ENCODE peak calls at places on chromosomes 13 and 19, in five cellular contexts. O, N, L, F and B are unnamed samples.

GRCh38 chr13:98506343-98507059 is 70.4 kb downstream of the STK24 start:
- DNase-seq in O (peak), F (no peak), L (no peak), N (no peak), B (no peak)

GRCh38 chr19:56091751-56092546 is 29.1 kb downstream of the ZNF787 start:
- DNase-seq in F (no peak), N (no peak), O (no peak), L (no peak), B (no peak)

GRCh38 chr19:16161848-16162247 is 11.5 kb downstream of the CIB3 start:
- DNase-seq in L (no peak), F (no peak), N (no peak), O (no peak), B (no peak)

GRCh38 chr13:63691474-63691873 is 2275.8 kb upstream of the PCDH20 start:
- DNase-seq in O (no peak), L (no peak), F (no peak), N (no peak), B (no peak)

GRCh38 chr13:51420681-51421476 is 32.0 kb downstream of the INTS6 start:
- DNase-seq in L (no peak), F (no peak), N (no peak), O (no peak), B (no peak)

GRCh38 chr13:31172535-31172934 is 10.8 kb upstream of the HSPH1 start:
- DNase-seq in F (no peak), N (no peak), O (peak), L (no peak), B (no peak)

GRCh38 chr19:17109962-17110598 is 34.5 kb downstream of the MYO9B start:
- DNase-seq in O (no peak), L (peak), F (no peak), N (no peak), B (no peak)

GRCh38 chr19:3721131-3721899 is 13.1 kb downstream of the TJP3 start:
- DNase-seq in L (no peak), F (peak), N (peak), O (peak), B (peak)

GRCh38 chr13:21230516-21230915 is 54.1 kb downstream of the MRPL57 start:
- DNase-seq in L (no peak), O (no peak), F (no peak), N (no peak), B (no peak)

GRCh38 chr13:109875746-109876145 is 89.4 kb upstream of the IRS2 start:
- DNase-seq in N (no peak), L (no peak), O (no peak), F (no peak), B (no peak)

GRCh38 chr13:41064493-41064892 is 3.2 kb downstream of the WBP4 start:
- DNase-seq in L (no peak), N (no peak), F (no peak), O (no peak), B (no peak)

GRCh38 chr19:34217952-34218817 is 36.2 kb upstream of the GARRE1 start:
- DNase-seq in L (peak), O (no peak), N (peak), F (no peak), B (no peak)

GRCh38 chr13:48531416-48532145 is 1.3 kb downstream of the RCBTB2 start:
- DNase-seq in O (peak), N (no peak), L (peak), F (no peak), B (no peak)

GRCh38 chr19:31118292-31118925 is 230.8 kb downstream of the TSHZ3 start:
- DNase-seq in N (no peak), L (no peak), F (no peak), O (no peak), B (no peak)

GRCh38 chr19:51803965-51804364 is 9.0 kb downstream of the FPR3 start:
- DNase-seq in F (no peak), L (no peak), O (no peak), N (no peak), B (no peak)

GRCh38 chr19:2394054-2394668 is 33.2 kb downstream of the TIMM13 start:
- DNase-seq in O (peak), N (no peak), L (peak), F (no peak), B (no peak)

GRCh38 chr13:79477968-79478367 is 3.0 kb upstream of the NDFIP2 start:
- DNase-seq in N (no peak), O (no peak), L (no peak), F (no peak), B (no peak)

GRCh38 chr13:20812890-20813289 is 39.1 kb upstream of the EEF1AKMT1 start:
- DNase-seq in L (no peak), F (no peak), N (no peak), O (no peak), B (no peak)

GRCh38 chr19:7292950-7293794 is 1.0 kb downstream of the INSR start:
- DNase-seq in N (no peak), F (no peak), O (peak), L (no peak), B (peak)

GRCh38 chr19:23792784-23793183 is 34.1 kb upstream of the ZNF681 start:
- DNase-seq in F (no peak), L (no peak), N (no peak), O (no peak), B (no peak)

GRCh38 chr13:101292711-101293110 is 123.6 kb downstream of the NALCN start:
- DNase-seq in L (no peak), F (no peak), O (no peak), N (no peak), B (no peak)

GRCh38 chr13:26853272-26853818 is 92.8 kb upstream of the GPR12 start:
- DNase-seq in F (no peak), O (no peak), N (no peak), L (no peak), B (no peak)

GRCh38 chr13:43258771-43259170 is 235.4 kb downstream of the DNAJC15 start:
- DNase-seq in O (no peak), L (no peak), F (no peak), N (no peak), B (no peak)

GRCh38 chr13:49214917-49215376 is 5.2 kb upstream of the MLNR start:
- DNase-seq in F (no peak), N (no peak), L (no peak), O (peak), B (peak)

GRCh38 chr13:39685652-39686051 is 30.2 kb downstream of the COG6 start:
- DNase-seq in N (no peak), F (no peak), O (no peak), L (no peak), B (no peak)

GRCh38 chr13:85543144-85543543 is 256.1 kb downstream of the SLITRK6 start:
- DNase-seq in N (no peak), O (no peak), F (no peak), L (no peak), B (no peak)

GRCh38 chr13:23999411-23999810 is 102.1 kb upstream of the C1QTNF9B start:
- DNase-seq in O (no peak), F (no peak), L (no peak), N (no peak), B (no peak)

GRCh38 chr13:94268661-94269060 is 210.8 kb downstream of the DCT start:
- DNase-seq in F (no peak), N (no peak), O (no peak), L (no peak), B (no peak)

GRCh38 chr13:70623260-70623659 is 515.0 kb upstream of the KLHL1 start:
- DNase-seq in N (peak), O (no peak), F (no peak), L (no peak), B (no peak)

GRCh38 chr19:7370546-7370945 is 21.8 kb downstream of the ARHGEF18 start:
- DNase-seq in O (no peak), F (no peak), N (no peak), L (no peak), B (no peak)

GRCh38 chr19:32599736-32600157 is 18.8 kb downstream of the PDCD5 start:
- DNase-seq in N (peak), O (peak), F (no peak), L (no peak), B (no peak)

GRCh38 chr13:98975822-98976261 is 2.0 kb downstream of the DOCK9 start:
- DNase-seq in L (no peak), F (no peak), O (no peak), N (peak), B (no peak)

GRCh38 chr19:55440411-55441105 is 2.5 kb downstream of the SHISA7 start:
- DNase-seq in N (peak), O (no peak), L (no peak), F (no peak), B (peak)

GRCh38 chr19:55116232-55117062 is 990 bp downstream of the PPP1R12C start:
- DNase-seq in N (peak), L (no peak), F (no peak), O (peak), B (no peak)

GRCh38 chr13:43766766-43767165 is 20.0 kb downstream of the ENOX1 start:
- DNase-seq in L (no peak), N (no peak), O (no peak), F (no peak), B (no peak)

GRCh38 chr19:37511821-37512220 is 5.1 kb downstream of the ZNF793 start:
- DNase-seq in L (no peak), O (no peak), F (no peak), N (no peak), B (no peak)

GRCh38 chr19:37507167-37507464 is 377 bp downstream of the ZNF793 start:
- DNase-seq in O (no peak), L (no peak), N (no peak), F (no peak), B (no peak)

GRCh38 chr19:37506387-37507166 is at the start of gene ZNF793:
- DNase-seq in N (no peak), O (no peak), F (peak), L (no peak), B (peak)

GRCh38 chr19:37511186-37511585 is 4.4 kb downstream of the ZNF793 start:
- DNase-seq in N (no peak), F (no peak), L (no peak), O (no peak), B (no peak)

DNA sequence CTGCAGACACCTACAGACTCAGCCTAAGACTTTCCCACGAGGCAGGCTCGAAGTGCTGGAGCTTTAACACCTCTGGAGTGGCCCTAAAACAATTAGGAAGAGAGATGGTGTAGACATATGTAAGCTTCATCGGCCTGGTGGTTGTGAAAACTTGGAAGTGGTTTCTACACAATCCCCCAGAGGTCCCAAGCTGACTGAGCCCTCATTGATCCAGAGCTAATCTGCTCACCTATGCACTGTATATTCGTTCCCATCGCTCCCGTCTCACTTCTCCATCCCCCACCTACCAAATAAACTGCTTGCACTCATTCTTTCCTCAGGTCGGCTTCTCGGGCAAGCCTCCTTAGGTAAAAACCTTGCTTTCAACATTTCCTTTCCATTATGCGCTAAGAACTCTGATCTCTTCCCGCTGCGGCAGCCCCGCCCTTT is 767 bp upstream of the ZNF793 start:
- DNase-seq in O (no peak), L (no peak), N (no peak), F (no peak), B (peak)
- TF ChIP-seq ATF2 in O (no peak), L (no peak), N (no peak), F (no peak), B (no peak)

GRCh38 chr19:42528354-42529247 is at the start of gene CEACAM1:
- DNase-seq in L (no peak), F (no peak), N (no peak), O (peak), B (no peak)
- TF ChIP-seq ATF2 in L (no peak), F (no peak), N (no peak), O (peak), B (no peak)

DNA sequence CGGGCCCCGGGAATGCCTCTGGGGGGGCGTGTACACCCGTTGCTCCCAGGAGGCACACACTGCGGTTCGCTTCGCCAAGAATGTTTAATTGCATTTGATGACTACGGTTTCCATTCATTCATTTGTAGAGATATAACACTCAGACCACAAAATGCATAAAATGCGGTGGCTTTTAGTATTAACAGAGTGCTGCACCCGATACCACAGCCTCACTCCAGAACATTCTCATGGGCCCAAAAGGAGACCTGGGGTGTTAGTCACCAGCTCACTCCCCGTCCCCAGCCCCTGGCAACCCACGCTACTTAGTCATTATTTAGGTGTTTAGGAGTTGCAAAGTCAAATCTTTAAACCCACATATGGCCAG is 21.8 kb downstream of the HCN2 start:
- DNase-seq in L (no peak), O (no peak), F (no peak), N (no peak), B (no peak)
- TF ChIP-seq ATF2 in L (no peak), O (no peak), F (no peak), N (no peak), B (no peak)

GRCh38 chr13:27953671-27954405 is 15.3 kb downstream of the CDX2 start:
- DNase-seq in F (no peak), O (peak), N (peak), L (no peak), B (peak)
- TF ChIP-seq ATF2 in F (no peak), O (no peak), N (no peak), L (no peak), B (no peak)

DNA sequence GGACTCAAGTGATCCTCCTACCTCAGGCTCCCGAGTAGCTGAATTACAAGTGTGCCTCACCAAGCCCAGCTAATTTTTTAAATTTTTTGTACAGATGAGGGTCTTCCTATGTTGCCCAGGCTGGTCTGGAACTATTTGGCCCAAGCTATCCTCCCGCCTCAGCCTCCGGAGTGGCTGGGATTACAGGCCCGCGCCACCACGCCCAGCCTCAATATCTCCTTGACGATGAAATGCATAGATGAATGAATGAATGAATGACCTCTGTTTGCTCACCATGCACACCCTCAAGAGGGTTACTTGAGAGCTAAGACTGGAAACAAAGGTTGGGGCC is 14.9 kb upstream of the AP1M2 start:
- DNase-seq in F (no peak), O (no peak), L (no peak), N (no peak), B (no peak)
- TF ChIP-seq ATF2 in F (no peak), O (no peak), L (no peak), N (no peak), B (no peak)

GRCh38 chr19:35561436-35561835 is 2.0 kb downstream of the ATP4A start:
- DNase-seq in F (no peak), O (no peak), L (no peak), N (no peak), B (no peak)
- TF ChIP-seq ATF2 in F (no peak), O (no peak), L (no peak), N (no peak), B (no peak)

GRCh38 chr13:28545583-28546333 is 50.8 kb upstream of the FLT1 start:
- DNase-seq in N (no peak), L (no peak), O (no peak), F (no peak), B (no peak)
- TF ChIP-seq ATF2 in N (no peak), L (no peak), O (no peak), F (no peak), B (no peak)

GRCh38 chr19:13172335-13173128 is 22.3 kb downstream of the IER2 start:
- DNase-seq in F (no peak), L (no peak), N (peak), O (no peak), B (no peak)
- TF ChIP-seq ATF2 in F (no peak), L (no peak), N (no peak), O (no peak), B (no peak)

DNA sequence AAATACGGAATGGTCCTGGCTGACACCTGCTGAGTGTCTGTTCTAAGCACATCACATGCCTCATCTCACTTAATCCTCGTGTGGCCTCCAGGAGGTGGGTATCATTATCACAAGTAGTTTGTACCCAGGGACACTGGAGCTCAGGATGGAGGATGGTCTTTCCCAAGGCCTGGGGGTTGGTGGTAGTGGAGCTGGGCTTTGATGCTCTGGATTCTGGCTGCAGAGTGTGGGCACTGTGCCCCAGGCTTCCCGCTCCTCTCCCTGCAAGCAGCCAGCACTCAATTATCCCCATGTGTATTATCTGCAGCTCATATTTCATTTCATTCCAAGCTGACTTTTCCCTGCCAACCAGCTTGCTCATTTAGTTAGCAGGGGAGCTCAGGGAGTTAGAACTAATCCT is 52.1 kb downstream of the SIAH3 start:
- DNase-seq in F (no peak), N (no peak), L (no peak), O (no peak), B (no peak)
- TF ChIP-seq ATF2 in F (no peak), N (no peak), L (no peak), O (no peak), B (no peak)